ENCODE peak calls at places on chromosomes 5 and 9, in five cellular contexts. D is CD4-positive, alpha-beta memory T cell; T is nephron progenitor cell; U is IMR-90; Q is AG08395. J is an unnamed sample.

GRCh38 chr5:115640274-115640673 is 14.4 kb upstream of the TMED7 start:
- DNase-seq in U (no peak), D (no peak), T (no peak), Q (no peak), J (no peak)

GRCh38 chr5:180649297-180650039 is at the start of gene FLT4:
- DNase-seq in U (no peak), Q (no peak), D (no peak), T (peak), J (no peak)

GRCh38 chr9:105681313-105681712 is 13.0 kb upstream of the TMEM38B start:
- DNase-seq in U (no peak), D (no peak), Q (no peak), T (no peak), J (no peak)

GRCh38 chr5:66969963-66970362 is 226.6 kb downstream of the CD180 start:
- DNase-seq in D (no peak), T (no peak), U (no peak), Q (no peak), J (no peak)

GRCh38 chr9:81103597-81104471 is 585.5 kb downstream of the TLE1 start:
- DNase-seq in D (no peak), Q (peak), T (no peak), U (no peak), J (no peak)

GRCh38 chr9:8872802-8873201 is 1073.2 kb upstream of the DMAC1 start:
- DNase-seq in T (no peak), Q (no peak), U (no peak), D (no peak), J (no peak)

GRCh38 chr9:133497443-133497842 is 18.5 kb upstream of the SLC2A6 start:
- DNase-seq in T (no peak), U (no peak), Q (no peak), D (no peak), J (no peak)

GRCh38 chr9:124280176-124280691 is 22.5 kb downstream of the NEK6 start:
- DNase-seq in D (no peak), Q (peak), U (peak), T (no peak), J (no peak)

GRCh38 chr9:79263666-79264460 is 307.9 kb upstream of the TLE4 start:
- DNase-seq in U (peak), T (no peak), D (no peak), Q (peak), J (peak)

GRCh38 chr9:137892424-137893191 is 15.0 kb downstream of the CACNA1B start:
- DNase-seq in U (no peak), T (no peak), Q (no peak), D (no peak), J (no peak)

GRCh38 chr5:125668904-125669303 is 754.3 kb upstream of the GRAMD2B start:
- DNase-seq in T (no peak), U (no peak), D (no peak), Q (no peak), J (no peak)

GRCh38 chr9:17013010-17013409 is 121.8 kb upstream of the CNTLN start:
- DNase-seq in U (no peak), Q (no peak), D (no peak), T (no peak), J (no peak)

GRCh38 chr5:132102944-132103343 is 29.4 kb downstream of the CSF2 start:
- DNase-seq in T (no peak), Q (no peak), U (no peak), D (peak), J (no peak)

GRCh38 chr5:141869040-141869439 is 9.2 kb downstream of the PCDH1 start:
- DNase-seq in D (no peak), T (no peak), Q (no peak), U (no peak), J (no peak)